ENCODE peak calls at places on chromosomes 16 and 17, in four cellular contexts. One of them, this sample, is unnamed.
A peak's percentile ranks its signal among the peaks of the same experiment; 100 is the strongest.

GRCh38 chr16:30472328-30472942 is at the start of gene ITGAL:
- DNase-seq in neural progenitor cell: no peak
- DNase-seq in endothelial cell of umbilical vein: no peak
- DNase-seq in HCT116: no peak
- DNase-seq in this sample: no peak

GRCh38 chr16:77502448-77502847 is 67.6 kb upstream of the ADAMTS18 start:
- DNase-seq in neural progenitor cell: no peak
- DNase-seq in endothelial cell of umbilical vein: no peak
- DNase-seq in HCT116: no peak
- DNase-seq in this sample: no peak

GRCh38 chr16:89572042-89572441 is 3.5 kb upstream of the CPNE7 start:
- DNase-seq in neural progenitor cell: no peak
- DNase-seq in endothelial cell of umbilical vein: no peak
- DNase-seq in HCT116: no peak
- DNase-seq in this sample: no peak

GRCh38 chr17:8696951-8697745 is 47.5 kb downstream of the CCDC42 start:
- DNase-seq in neural progenitor cell: peak; percentile 13
- DNase-seq in endothelial cell of umbilical vein: peak; percentile 56
- DNase-seq in HCT116: no peak
- DNase-seq in this sample: no peak

GRCh38 chr17:17921192-17922082 is 50.8 kb downstream of the TOM1L2 start:
- DNase-seq in neural progenitor cell: peak; percentile 77
- DNase-seq in endothelial cell of umbilical vein: peak; percentile 57
- DNase-seq in HCT116: peak; percentile 89
- DNase-seq in this sample: peak; percentile 89

GRCh38 chr17:28327031-28327607 is 8.1 kb downstream of the TMEM97 start:
- DNase-seq in neural progenitor cell: no peak
- DNase-seq in endothelial cell of umbilical vein: no peak
- DNase-seq in HCT116: no peak
- DNase-seq in this sample: no peak

GRCh38 chr16:27080870-27081269 is 14.1 kb downstream of the C16orf82 start:
- DNase-seq in neural progenitor cell: peak; percentile 48
- DNase-seq in endothelial cell of umbilical vein: no peak
- DNase-seq in HCT116: peak; percentile 29
- DNase-seq in this sample: peak; percentile 17

GRCh38 chr17:33013596-33014375 is 22.1 kb downstream of the SPACA3 start:
- DNase-seq in neural progenitor cell: no peak
- DNase-seq in endothelial cell of umbilical vein: no peak
- DNase-seq in HCT116: no peak
- DNase-seq in this sample: no peak

GRCh38 chr17:27380551-27380950 is 75.7 kb upstream of the KSR1 start:
- DNase-seq in neural progenitor cell: no peak
- DNase-seq in endothelial cell of umbilical vein: no peak
- DNase-seq in HCT116: no peak
- DNase-seq in this sample: no peak

GRCh38 chr17:6558276-6558675 is 1.9 kb upstream of the PITPNM3 start:
- DNase-seq in neural progenitor cell: no peak
- DNase-seq in endothelial cell of umbilical vein: no peak
- DNase-seq in HCT116: no peak
- DNase-seq in this sample: no peak

GRCh38 chr16:2671741-2672140 is 10.6 kb upstream of the KCTD5 start:
- DNase-seq in neural progenitor cell: no peak
- DNase-seq in endothelial cell of umbilical vein: no peak
- DNase-seq in HCT116: no peak
- DNase-seq in this sample: no peak

GRCh38 chr16:74973304-74973703 is 11.6 kb downstream of the WDR59 start:
- DNase-seq in neural progenitor cell: no peak
- DNase-seq in endothelial cell of umbilical vein: no peak
- DNase-seq in HCT116: no peak
- DNase-seq in this sample: no peak

GRCh38 chr17:6387858-6388257 is 47.1 kb downstream of the AIPL1 start:
- DNase-seq in neural progenitor cell: no peak
- DNase-seq in endothelial cell of umbilical vein: no peak
- DNase-seq in HCT116: no peak
- DNase-seq in this sample: no peak

GRCh38 chr16:23131436-23131835 is 17.8 kb downstream of the USP31 start:
- DNase-seq in neural progenitor cell: no peak
- DNase-seq in endothelial cell of umbilical vein: no peak
- DNase-seq in HCT116: no peak
- DNase-seq in this sample: no peak

GRCh38 chr17:56681561-56682266 is 88.2 kb downstream of the NOG start:
- DNase-seq in neural progenitor cell: no peak
- DNase-seq in endothelial cell of umbilical vein: peak; percentile 82
- DNase-seq in HCT116: peak; percentile 53
- DNase-seq in this sample: no peak

GRCh38 chr17:13509561-13509960 is 92.2 kb downstream of the HS3ST3A1 start:
- DNase-seq in neural progenitor cell: peak; percentile 77
- DNase-seq in endothelial cell of umbilical vein: no peak
- DNase-seq in HCT116: no peak
- DNase-seq in this sample: no peak

GRCh38 chr16:24203675-24204074 is 52.5 kb upstream of the CACNG3 start:
- DNase-seq in neural progenitor cell: no peak
- DNase-seq in endothelial cell of umbilical vein: no peak
- DNase-seq in HCT116: no peak
- DNase-seq in this sample: peak; percentile 45

GRCh38 chr17:39145143-39145542 is 6.3 kb downstream of the PLXDC1 start:
- DNase-seq in neural progenitor cell: no peak
- DNase-seq in endothelial cell of umbilical vein: no peak
- DNase-seq in HCT116: no peak
- DNase-seq in this sample: no peak

GRCh38 chr16:54402270-54402669 is 115.7 kb upstream of the IRX3 start:
- DNase-seq in neural progenitor cell: no peak
- DNase-seq in endothelial cell of umbilical vein: no peak
- DNase-seq in HCT116: no peak
- DNase-seq in this sample: no peak

GRCh38 chr16:70444249-70445063 is 5.6 kb upstream of the ST3GAL2 start:
- DNase-seq in neural progenitor cell: no peak
- DNase-seq in endothelial cell of umbilical vein: no peak
- DNase-seq in HCT116: no peak
- DNase-seq in this sample: no peak

GRCh38 chr16:89319883-89320716 is 102.6 kb downstream of the ZNF778 start:
- DNase-seq in neural progenitor cell: no peak
- DNase-seq in endothelial cell of umbilical vein: peak; percentile 84
- DNase-seq in HCT116: no peak
- DNase-seq in this sample: peak; percentile 55

GRCh38 chr17:63529711-63530556 is 6.8 kb downstream of the KCNH6 start:
- DNase-seq in neural progenitor cell: no peak
- DNase-seq in endothelial cell of umbilical vein: no peak
- DNase-seq in HCT116: no peak
- DNase-seq in this sample: no peak

GRCh38 chr17:7856081-7856791 is 1.1 kb downstream of the NAA38 start:
- DNase-seq in neural progenitor cell: peak; percentile 57
- DNase-seq in endothelial cell of umbilical vein: peak; percentile 79
- DNase-seq in HCT116: no peak
- DNase-seq in this sample: peak; percentile 63

GRCh38 chr16:71357681-71358080 is 842 bp upstream of the CALB2 start:
- DNase-seq in neural progenitor cell: peak; percentile 58
- DNase-seq in endothelial cell of umbilical vein: no peak
- DNase-seq in HCT116: no peak
- DNase-seq in this sample: peak; percentile 24

GRCh38 chr16:9901-10665 is 43.3 kb downstream of the POLR3K start:
- DNase-seq in neural progenitor cell: no peak
- DNase-seq in endothelial cell of umbilical vein: no peak
- DNase-seq in HCT116: no peak
- DNase-seq in this sample: peak; percentile 45

GRCh38 chr16:23182675-23183485 is at the start of gene SCNN1G:
- DNase-seq in neural progenitor cell: peak; percentile 55
- DNase-seq in endothelial cell of umbilical vein: no peak
- DNase-seq in HCT116: no peak
- DNase-seq in this sample: peak; percentile 36

GRCh38 chr17:67443931-67444597 is 67.0 kb downstream of the PITPNC1 start:
- DNase-seq in neural progenitor cell: no peak
- DNase-seq in endothelial cell of umbilical vein: peak; percentile 81
- DNase-seq in HCT116: no peak
- DNase-seq in this sample: peak; percentile 87

GRCh38 chr17:79837888-79838540 is 1.2 kb downstream of the CBX4 start:
- DNase-seq in neural progenitor cell: peak; percentile 41
- DNase-seq in endothelial cell of umbilical vein: no peak
- DNase-seq in HCT116: no peak
- DNase-seq in this sample: no peak

GRCh38 chr16:57514891-57515600 is 21.3 kb downstream of the CCDC102A start:
- DNase-seq in neural progenitor cell: no peak
- DNase-seq in endothelial cell of umbilical vein: no peak
- DNase-seq in HCT116: no peak
- DNase-seq in this sample: no peak

GRCh38 chr17:2064980-2065785 is 10.3 kb downstream of the HIC1 start:
- DNase-seq in neural progenitor cell: peak; percentile 74
- DNase-seq in endothelial cell of umbilical vein: peak; percentile 79
- DNase-seq in HCT116: no peak
- DNase-seq in this sample: peak; percentile 79
- TF ChIP-seq CTCF in neural progenitor cell: peak; percentile 59
- TF ChIP-seq CTCF in endothelial cell of umbilical vein: peak; percentile 70
- TF ChIP-seq CTCF in HCT116: peak; percentile 48
- TF ChIP-seq CTCF in this sample: peak; percentile 71

GRCh38 chr16:11280616-11281522 is at the start of gene PRM1:
- DNase-seq in neural progenitor cell: no peak
- DNase-seq in endothelial cell of umbilical vein: no peak
- DNase-seq in HCT116: no peak
- DNase-seq in this sample: no peak
- TF ChIP-seq EZH2 in neural progenitor cell: no peak
- TF ChIP-seq EZH2 in endothelial cell of umbilical vein: no peak
- TF ChIP-seq EZH2 in HCT116: no peak
- TF ChIP-seq EZH2 in this sample: no peak

GRCh38 chr16:9012848-9013507 is 49.3 kb upstream of the USP7 start:
- DNase-seq in neural progenitor cell: peak; percentile 81
- DNase-seq in endothelial cell of umbilical vein: peak; percentile 15
- DNase-seq in HCT116: no peak
- DNase-seq in this sample: peak; percentile 70
- TF ChIP-seq CTCF in neural progenitor cell: peak; percentile 50
- TF ChIP-seq CTCF in endothelial cell of umbilical vein: no peak
- TF ChIP-seq CTCF in HCT116: no peak
- TF ChIP-seq CTCF in this sample: peak; percentile 58

DNA sequence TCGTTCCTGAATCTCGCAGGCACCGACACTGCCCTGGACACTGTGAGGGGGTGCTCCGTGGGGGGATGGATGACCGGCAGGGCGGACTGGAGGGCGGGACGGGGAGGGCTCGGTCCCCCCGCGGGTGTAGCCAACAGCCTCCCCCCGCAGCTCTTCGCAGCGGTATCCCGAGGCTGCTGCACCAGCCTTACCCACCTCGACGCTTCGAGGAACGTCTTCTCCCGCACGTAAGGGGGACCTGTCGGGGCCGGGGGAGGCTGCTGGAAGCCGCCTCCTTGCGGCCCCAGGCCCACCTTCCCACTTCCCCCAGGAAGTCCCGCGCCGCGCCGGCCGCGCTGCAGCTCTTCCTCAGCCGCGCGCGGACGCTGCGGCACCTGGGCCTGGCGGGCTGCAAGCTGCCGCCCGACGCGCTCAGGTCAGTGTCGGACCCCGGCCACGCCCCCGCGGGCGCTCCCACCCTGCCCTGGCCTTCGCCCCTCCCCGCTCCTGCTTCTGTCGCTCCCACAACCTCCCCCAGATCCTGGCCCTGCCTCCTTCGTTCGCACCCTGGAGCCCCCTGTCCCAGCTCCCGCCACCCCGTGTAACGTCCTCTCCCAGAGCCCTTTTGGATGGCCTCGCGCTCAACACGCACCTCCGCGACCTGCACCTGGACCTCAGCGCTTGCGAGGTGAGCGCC is 3.3 kb downstream of the CARMIL2 start:
- DNase-seq in neural progenitor cell: no peak
- DNase-seq in endothelial cell of umbilical vein: no peak
- DNase-seq in HCT116: no peak
- DNase-seq in this sample: no peak
- TF ChIP-seq EZH2 in neural progenitor cell: no peak
- TF ChIP-seq EZH2 in endothelial cell of umbilical vein: peak; percentile 86
- TF ChIP-seq EZH2 in HCT116: no peak
- TF ChIP-seq EZH2 in this sample: peak; percentile 70

DNA sequence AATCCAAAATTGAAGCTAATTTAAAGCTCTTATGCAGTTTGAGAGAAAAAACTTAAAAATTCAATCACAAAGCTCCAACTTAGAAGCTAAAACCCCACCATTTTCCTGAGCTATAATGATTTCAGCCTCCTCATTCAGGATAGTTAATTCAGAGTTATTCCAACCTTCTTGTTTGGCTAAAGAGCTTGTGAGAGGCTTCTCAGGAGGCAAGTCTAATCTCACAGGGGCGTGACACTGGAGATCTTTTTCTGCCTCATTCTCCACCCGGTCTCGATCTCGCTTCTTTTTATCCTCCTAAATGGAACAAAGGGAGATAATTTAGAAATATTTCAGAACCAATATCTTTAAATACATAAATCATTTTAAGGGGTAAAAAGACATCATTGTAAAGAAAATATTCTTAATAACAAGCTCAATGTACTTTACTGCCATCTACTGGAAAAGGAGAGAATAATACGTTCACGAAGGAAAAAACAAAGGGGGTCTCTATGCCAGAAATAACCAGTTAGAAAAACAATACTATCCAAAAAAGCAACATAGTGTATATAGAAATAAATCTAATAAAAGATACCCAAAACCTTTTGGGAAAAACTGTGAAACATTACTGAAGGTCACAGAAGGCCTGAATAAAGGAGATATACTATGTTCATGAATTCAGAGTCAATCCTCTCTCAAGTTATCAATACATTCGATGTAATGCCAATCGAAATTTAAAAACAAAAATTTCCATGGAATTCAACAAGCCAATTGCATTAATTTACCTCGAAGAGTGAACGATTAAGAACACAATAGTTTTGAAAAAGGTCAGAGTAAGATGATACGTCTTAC is 13.9 kb downstream of the BRD7 start:
- DNase-seq in neural progenitor cell: no peak
- DNase-seq in endothelial cell of umbilical vein: peak; percentile 33
- DNase-seq in HCT116: no peak
- DNase-seq in this sample: peak; percentile 42
- TF ChIP-seq CTCF in neural progenitor cell: peak; percentile 76
- TF ChIP-seq CTCF in endothelial cell of umbilical vein: peak; percentile 37
- TF ChIP-seq CTCF in HCT116: peak; percentile 38
- TF ChIP-seq CTCF in this sample: peak; percentile 77